ENCODE peak calls at places on chromosome 3, in five cellular contexts. One of them, this sample, is unnamed.

GRCh38 chr3:19202303-19202702 is 54.0 kb downstream of the KCNH8 start:
- DNase-seq in H1: no peak
- DNase-seq in HepG2: no peak
- DNase-seq in GM12878: no peak
- DNase-seq in K562: no peak
- DNase-seq in this sample: no peak

GRCh38 chr3:47245271-47245670 is 37.3 kb downstream of the KIF9 start:
- DNase-seq in H1: no peak
- DNase-seq in GM12878: no peak
- DNase-seq in K562: no peak
- DNase-seq in HepG2: no peak
- DNase-seq in this sample: no peak

GRCh38 chr3:140522653-140523380 is 155.0 kb upstream of the TRIM42 start:
- DNase-seq in HepG2: no peak
- DNase-seq in H1: no peak
- DNase-seq in GM12878: no peak
- DNase-seq in K562: no peak
- DNase-seq in this sample: no peak

GRCh38 chr3:27629381-27629780 is 92.7 kb downstream of the EOMES start:
- DNase-seq in K562: no peak
- DNase-seq in H1: no peak
- DNase-seq in GM12878: no peak
- DNase-seq in HepG2: no peak
- DNase-seq in this sample: no peak

GRCh38 chr3:48826451-48826850 is 21.2 kb downstream of the PRKAR2A start:
- DNase-seq in GM12878: no peak
- DNase-seq in H1: no peak
- DNase-seq in K562: no peak
- DNase-seq in HepG2: no peak
- DNase-seq in this sample: no peak

GRCh38 chr3:15616053-15616452 is 14.5 kb downstream of the BTD start:
- DNase-seq in HepG2: no peak
- DNase-seq in GM12878: no peak
- DNase-seq in K562: no peak
- DNase-seq in H1: no peak
- DNase-seq in this sample: no peak

GRCh38 chr3:63343674-63344073 is 65.6 kb downstream of the SYNPR start:
- DNase-seq in GM12878: peak; percentile 4
- DNase-seq in K562: peak; percentile 9
- DNase-seq in H1: no peak
- DNase-seq in HepG2: peak; percentile 39
- DNase-seq in this sample: peak; percentile 18

GRCh38 chr3:117743962-117744361 is 1034.4 kb downstream of the TUSC7 start:
- DNase-seq in HepG2: no peak
- DNase-seq in H1: no peak
- DNase-seq in K562: no peak
- DNase-seq in GM12878: no peak
- DNase-seq in this sample: no peak

GRCh38 chr3:50433954-50434353 is 69.5 kb downstream of the CACNA2D2 start:
- DNase-seq in GM12878: no peak
- DNase-seq in HepG2: no peak
- DNase-seq in H1: no peak
- DNase-seq in K562: no peak
- DNase-seq in this sample: no peak

GRCh38 chr3:65873028-65873427 is 165.7 kb downstream of the MAGI1 start:
- DNase-seq in GM12878: no peak
- DNase-seq in K562: no peak
- DNase-seq in H1: no peak
- DNase-seq in HepG2: no peak
- DNase-seq in this sample: no peak

GRCh38 chr3:97981886-97982285 is 9.7 kb upstream of the RIOX2 start:
- DNase-seq in H1: no peak
- DNase-seq in GM12878: no peak
- DNase-seq in HepG2: no peak
- DNase-seq in K562: no peak
- DNase-seq in this sample: no peak

GRCh38 chr3:2915826-2916225 is 194.3 kb downstream of the IL5RA start:
- DNase-seq in GM12878: no peak
- DNase-seq in K562: no peak
- DNase-seq in HepG2: no peak
- DNase-seq in H1: no peak
- DNase-seq in this sample: no peak

GRCh38 chr3:189144645-189145044 is 27.1 kb upstream of the TPRG1 start:
- DNase-seq in K562: no peak
- DNase-seq in HepG2: no peak
- DNase-seq in GM12878: no peak
- DNase-seq in H1: no peak
- DNase-seq in this sample: no peak

GRCh38 chr3:145776782-145777408 is 384.1 kb downstream of the PLOD2 start:
- DNase-seq in K562: peak; percentile 22
- DNase-seq in GM12878: peak; percentile 16
- DNase-seq in HepG2: peak; percentile 47
- DNase-seq in H1: peak; percentile 70
- DNase-seq in this sample: peak; percentile 39

GRCh38 chr3:116614795-116615362 is 94.7 kb upstream of the TUSC7 start:
- DNase-seq in K562: no peak
- DNase-seq in GM12878: no peak
- DNase-seq in HepG2: peak; percentile 5
- DNase-seq in H1: no peak
- DNase-seq in this sample: no peak

GRCh38 chr3:72660270-72661114 is 187.8 kb downstream of the SHQ1 start:
- DNase-seq in HepG2: no peak
- DNase-seq in GM12878: no peak
- DNase-seq in H1: no peak
- DNase-seq in K562: no peak
- DNase-seq in this sample: no peak

DNA sequence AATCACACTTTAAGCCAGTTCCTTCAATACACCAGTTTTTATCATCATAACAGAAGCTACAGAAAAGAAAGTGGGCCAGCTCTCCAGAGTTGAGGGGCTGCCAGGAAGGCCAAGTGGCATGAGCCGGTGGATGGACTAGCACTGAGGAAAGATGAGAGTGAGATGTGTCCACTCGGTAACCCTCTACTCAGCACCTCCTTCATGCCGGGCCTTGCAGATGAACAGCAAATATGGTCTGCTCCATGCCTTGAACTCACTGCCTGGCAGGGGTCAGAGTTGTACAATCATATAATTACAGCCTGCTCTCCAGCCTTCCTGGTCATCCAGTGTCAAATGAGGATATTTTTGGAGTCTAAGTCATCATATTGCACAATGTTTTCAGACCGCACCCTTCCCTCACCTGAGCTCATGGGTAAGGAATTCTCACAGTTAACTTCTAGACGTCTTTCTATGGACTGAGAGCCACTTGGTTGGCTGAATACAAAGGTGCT is 4.9 kb downstream of the MGLL start:
- DNase-seq in GM12878: no peak
- DNase-seq in K562: no peak
- DNase-seq in HepG2: no peak
- DNase-seq in H1: no peak
- DNase-seq in this sample: peak; percentile 78
- H3K36me3 ChIP-seq in GM12878: peaks cover 25% of the 10 kb centered on the region
- H3K36me3 ChIP-seq in K562: no peaks in the 10 kb centered on the region
- H3K36me3 ChIP-seq in HepG2: no peaks in the 10 kb centered on the region
- H3K36me3 ChIP-seq in H1: no peaks in the 10 kb centered on the region
- H3K36me3 ChIP-seq in this sample: no peaks in the 10 kb centered on the region

DNA sequence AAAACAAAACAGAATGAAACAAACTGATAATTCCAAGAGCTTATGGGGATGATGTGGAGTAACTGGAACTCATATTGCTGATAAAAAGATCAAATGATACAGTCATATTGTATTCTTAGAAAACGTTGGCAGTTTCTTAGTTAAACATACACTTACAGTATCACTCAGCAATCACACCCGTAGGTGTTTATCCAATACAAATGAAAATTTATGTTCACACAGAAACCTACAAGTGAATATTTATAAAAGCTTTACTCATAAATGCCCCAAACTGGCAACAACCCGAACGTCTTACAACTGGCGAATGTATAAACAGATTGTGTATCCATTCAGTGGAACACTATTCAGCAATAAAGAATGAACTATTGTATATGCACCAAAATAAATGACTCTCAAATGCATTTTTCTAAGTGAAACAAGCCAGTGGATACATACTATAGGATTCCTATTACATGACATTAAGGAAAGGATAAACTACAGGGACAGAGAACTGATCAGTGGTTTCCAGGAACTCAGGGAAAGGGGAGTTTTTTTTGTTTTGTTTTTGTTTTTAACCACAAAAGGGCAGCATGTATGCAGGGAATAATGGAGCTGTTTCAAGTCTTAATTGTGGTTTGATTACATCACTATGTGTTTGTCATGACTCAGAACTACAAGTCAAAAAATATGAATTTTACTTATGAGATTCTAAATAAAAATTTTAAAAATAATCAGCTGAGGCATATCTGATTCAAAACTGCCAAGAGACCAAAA is 71.8 kb upstream of the NDUFB4 start:
- DNase-seq in K562: no peak
- DNase-seq in H1: no peak
- DNase-seq in HepG2: no peak
- DNase-seq in GM12878: no peak
- DNase-seq in this sample: no peak
- TF ChIP-seq SP1 in K562: no peak
- TF ChIP-seq SP1 in H1: no peak
- TF ChIP-seq SP1 in HepG2: no peak
- TF ChIP-seq SP1 in GM12878: no peak
- TF ChIP-seq SP1 in this sample: no peak

GRCh38 chr3:10960264-10960663 is 32.3 kb upstream of the SLC6A1 start:
- DNase-seq in HepG2: no peak
- DNase-seq in H1: no peak
- DNase-seq in K562: no peak
- DNase-seq in GM12878: no peak
- DNase-seq in this sample: no peak

GRCh38 chr3:10957976-10958749 is 34.4 kb upstream of the SLC6A1 start:
- DNase-seq in H1: no peak
- DNase-seq in K562: no peak
- DNase-seq in GM12878: no peak
- DNase-seq in HepG2: no peak
- DNase-seq in this sample: no peak

GRCh38 chr3:10964537-10965167 is 27.9 kb upstream of the SLC6A1 start:
- DNase-seq in K562: peak; percentile 71
- DNase-seq in H1: peak; percentile 70
- DNase-seq in GM12878: no peak
- DNase-seq in HepG2: no peak
- DNase-seq in this sample: no peak

GRCh38 chr3:10956991-10957390 is 35.6 kb upstream of the SLC6A1 start:
- DNase-seq in K562: no peak
- DNase-seq in HepG2: no peak
- DNase-seq in H1: no peak
- DNase-seq in GM12878: no peak
- DNase-seq in this sample: no peak

DNA sequence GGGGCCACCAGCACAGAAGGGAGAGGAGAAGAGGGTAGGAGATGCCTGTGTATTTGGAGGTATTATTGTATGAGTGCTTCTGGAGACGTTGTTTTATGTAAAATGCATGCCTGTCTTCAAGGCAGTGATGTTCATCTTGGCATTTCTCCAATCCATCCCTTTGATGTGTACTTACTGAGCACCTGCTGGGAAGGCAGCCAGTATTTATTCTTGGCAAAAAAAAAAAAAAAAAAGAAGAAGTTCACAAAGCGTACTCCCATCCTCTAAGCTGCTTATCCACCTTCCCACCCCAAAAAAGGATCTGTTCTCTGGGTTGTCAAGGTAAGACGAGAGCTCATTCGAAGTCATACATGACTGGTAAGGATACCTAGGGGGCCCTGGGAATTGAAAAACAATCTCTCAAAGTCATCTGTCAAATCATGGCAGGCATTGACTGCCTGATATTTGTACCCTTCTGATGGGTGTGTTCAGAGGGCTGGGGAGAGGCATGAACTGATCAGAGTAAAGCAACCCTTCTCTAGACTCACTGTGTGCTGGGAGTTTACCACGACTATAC is 30.0 kb upstream of the SLC6A1 start:
- DNase-seq in H1: no peak
- DNase-seq in HepG2: no peak
- DNase-seq in GM12878: no peak
- DNase-seq in K562: no peak
- DNase-seq in this sample: no peak
- TF ChIP-seq JUND in H1: no peak
- TF ChIP-seq JUND in HepG2: no peak
- TF ChIP-seq JUND in GM12878: no peak
- TF ChIP-seq JUND in K562: no peak
- TF ChIP-seq JUND in this sample: no peak

GRCh38 chr3:57097536-57097935 is 37.1 kb downstream of the SPATA12 start:
- DNase-seq in H1: no peak
- DNase-seq in HepG2: no peak
- DNase-seq in K562: no peak
- DNase-seq in GM12878: no peak
- DNase-seq in this sample: no peak
- H3K36me3 ChIP-seq in H1: no peaks in the 10 kb centered on the region
- H3K36me3 ChIP-seq in HepG2: no peaks in the 10 kb centered on the region
- H3K36me3 ChIP-seq in K562: no peaks in the 10 kb centered on the region
- H3K36me3 ChIP-seq in GM12878: no peaks in the 10 kb centered on the region
- H3K36me3 ChIP-seq in this sample: no peaks in the 10 kb centered on the region

This sample was measured in HCT116.